ENCODE peak calls at places on chromosome 22, in four cellular contexts. M, J, D and T are unnamed samples.

GRCh38 chr22:41647771-41648170 is 26.7 kb downstream of the XRCC6 start:
- DNase-seq in D (no peak), M (no peak), J (no peak), T (no peak)

GRCh38 chr22:33889748-33890147 is 30.5 kb downstream of the LARGE1 start:
- DNase-seq in D (no peak), M (no peak), J (no peak), T (no peak)

GRCh38 chr22:29385748-29386147 is 2.6 kb downstream of the AP1B1 start:
- DNase-seq in J (no peak), D (no peak), M (no peak), T (peak)

GRCh38 chr22:23067023-23067650 is 3.2 kb upstream of the GNAZ start:
- DNase-seq in D (no peak), J (peak), M (peak), T (no peak)

GRCh38 chr22:35043251-35043931 is 22.6 kb upstream of the ISX start:
- DNase-seq in M (no peak), D (no peak), J (no peak), T (no peak)

GRCh38 chr22:17430298-17430900 is 61.1 kb downstream of the CECR2 start:
- DNase-seq in J (no peak), D (no peak), M (no peak), T (no peak)

GRCh38 chr22:48945621-48946458 is 881.8 kb downstream of the BRD1 start:
- DNase-seq in M (no peak), D (peak), J (peak), T (no peak)

GRCh38 chr22:46589141-46589748 is 30.9 kb upstream of the GRAMD4 start:
- DNase-seq in M (no peak), D (no peak), J (no peak), T (no peak)

GRCh38 chr22:46259374-46259773 is 3.8 kb downstream of the PKDREJ start:
- DNase-seq in D (no peak), M (no peak), J (no peak), T (no peak)

GRCh38 chr22:33464698-33465097 is 406.5 kb upstream of the SYN3 start:
- DNase-seq in D (no peak), J (no peak), M (no peak), T (no peak)

GRCh38 chr22:47294222-47294532 is 531.7 kb downstream of the TBC1D22A start:
- DNase-seq in J (no peak), M (no peak), D (no peak), T (peak)

GRCh38 chr22:41862160-41862529 is 29.2 kb downstream of the SREBF2 start:
- DNase-seq in M (peak), D (no peak), J (no peak), T (no peak)

GRCh38 chr22:29003975-29004646 is 57.5 kb downstream of the C22orf31 start:
- DNase-seq in J (no peak), D (peak), M (no peak), T (no peak)

GRCh38 chr22:41888638-41889200 is 26.2 kb downstream of the SHISA8 start:
- DNase-seq in J (no peak), M (no peak), D (no peak), T (no peak)

GRCh38 chr22:48644108-48644507 is 1183.6 kb downstream of the BRD1 start:
- DNase-seq in J (no peak), D (no peak), M (no peak), T (no peak)

GRCh38 chr22:29096736-29097669 is 24.2 kb downstream of the KREMEN1 start:
- DNase-seq in D (peak), M (no peak), J (no peak), T (no peak)

GRCh38 chr22:27409299-27409698 is 392.3 kb downstream of the MN1 start:
- DNase-seq in J (no peak), D (no peak), M (no peak), T (no peak)
- TF ChIP-seq CTCF in J (no peak), D (no peak), M (no peak), T (no peak)

GRCh38 chr22:50061141-50061823 is 3.2 kb upstream of the TTLL8 start:
- DNase-seq in M (no peak), J (no peak), D (no peak), T (no peak)

GRCh38 chr22:50059185-50059880 is 1.2 kb upstream of the TTLL8 start:
- DNase-seq in D (no peak), M (no peak), J (no peak), T (no peak)

GRCh38 chr22:50059881-50060262 is 1.8 kb upstream of the TTLL8 start:
- DNase-seq in J (no peak), D (no peak), M (no peak), T (no peak)

GRCh38 chr22:50061824-50062355 is 3.8 kb upstream of the TTLL8 start:
- DNase-seq in D (no peak), M (no peak), J (no peak), T (no peak)

GRCh38 chr22:50060441-50061140 is 2.5 kb upstream of the TTLL8 start:
- DNase-seq in D (no peak), J (no peak), M (no peak), T (no peak)
- TF ChIP-seq CTCF in D (no peak), J (no peak), M (no peak), T (no peak)

GRCh38 chr22:44369241-44369652 is 56.5 kb upstream of the SHISAL1 start:
- DNase-seq in J (peak), M (no peak), D (no peak), T (peak)
- TF ChIP-seq CTCF in J (no peak), M (no peak), D (no peak), T (no peak)

DNA sequence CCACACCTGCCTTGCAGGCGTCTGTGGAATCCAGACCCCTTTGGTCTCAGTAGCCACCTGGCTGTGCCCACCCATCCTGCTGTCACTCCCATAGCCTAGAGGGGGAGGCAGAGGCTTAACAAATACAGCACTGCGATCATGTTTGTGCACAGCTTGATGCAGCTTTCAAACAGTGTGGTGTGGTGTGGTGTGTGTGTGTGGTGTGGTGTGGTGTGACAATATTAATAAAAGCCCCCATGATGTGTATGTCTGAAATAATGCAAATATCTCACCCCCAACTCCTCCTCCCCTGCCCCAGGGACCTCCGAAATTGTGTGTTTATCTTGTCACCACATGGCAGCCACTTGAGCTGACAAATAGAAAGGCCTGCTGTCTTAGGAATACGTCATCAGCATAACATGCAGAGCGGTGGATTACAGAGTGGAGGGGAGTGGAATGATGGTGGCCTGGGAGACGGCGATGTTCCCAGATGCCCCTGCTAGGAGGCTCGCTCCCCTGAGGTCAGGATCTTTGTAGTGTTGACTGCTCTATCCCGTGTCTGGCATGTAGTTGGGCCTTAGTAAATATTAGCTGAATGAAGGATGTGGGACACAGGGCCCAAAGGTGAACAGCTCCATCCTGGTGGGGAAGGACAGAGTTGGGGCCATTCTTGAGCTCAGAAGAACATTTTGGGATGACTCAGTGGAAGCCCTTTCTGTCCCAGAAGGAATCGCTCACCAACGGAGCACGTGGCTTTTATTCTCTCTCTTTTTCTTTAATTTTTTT is 2.8 kb downstream of the PDXP start:
- DNase-seq in J (no peak), D (no peak), M (no peak), T (no peak)
- TF ChIP-seq CTCF in J (peak), D (no peak), M (peak), T (peak)

DNA sequence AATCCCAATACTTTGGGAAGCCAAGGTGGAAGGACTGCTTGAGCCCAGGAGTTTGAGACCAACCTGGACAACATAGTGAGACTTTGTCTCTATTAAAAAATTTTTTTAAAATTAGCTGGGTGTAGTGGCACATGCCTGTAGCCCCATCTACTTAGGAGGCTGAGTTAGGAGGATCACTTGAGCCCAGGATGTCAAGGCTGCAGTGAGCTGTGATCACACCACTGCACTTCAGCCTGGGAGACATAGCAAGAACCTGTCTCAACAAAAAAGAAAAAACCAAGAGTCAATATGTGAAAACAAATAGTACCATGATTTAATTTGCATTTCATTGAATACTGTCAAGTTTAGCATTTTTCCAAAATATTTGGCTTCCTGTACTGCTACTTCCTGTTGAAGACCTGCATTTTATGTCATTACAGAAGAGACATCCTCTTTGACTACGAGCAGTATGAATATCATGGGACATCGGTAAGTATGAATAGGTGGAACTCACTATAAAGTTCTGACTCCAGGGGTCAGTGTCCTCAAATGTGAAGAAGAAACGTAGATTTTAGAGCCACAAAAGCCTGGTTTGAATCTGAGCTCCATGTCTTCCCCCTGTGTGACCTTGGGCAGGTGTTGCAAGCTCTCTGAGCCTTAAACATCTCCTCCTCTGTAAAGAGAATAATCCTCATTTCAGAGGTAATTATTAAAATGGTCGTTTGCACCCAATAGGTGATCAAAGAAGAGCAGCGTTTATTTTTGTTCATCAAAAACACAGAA is 16.0 kb downstream of the CDC45 start:
- DNase-seq in D (no peak), J (no peak), M (no peak), T (no peak)
- TF ChIP-seq CTCF in D (peak), J (peak), M (no peak), T (no peak)

GRCh38 chr22:21713428-21714058 is 22.1 kb downstream of the YPEL1 start:
- DNase-seq in J (no peak), M (no peak), D (no peak), T (no peak)
- TF ChIP-seq CTCF in J (no peak), M (no peak), D (no peak), T (peak)

GRCh38 chr22:36385491-36386350 is 2.0 kb downstream of the MYH9 start:
- DNase-seq in M (no peak), J (peak), D (peak), T (no peak)

GRCh38 chr22:36386900-36387663 is 685 bp downstream of the MYH9 start:
- DNase-seq in M (no peak), J (peak), D (peak), T (peak)

GRCh38 chr22:36386351-36386899 is 1.3 kb downstream of the MYH9 start:
- DNase-seq in M (no peak), J (peak), D (peak), T (peak)

GRCh38 chr22:36383110-36383581 is 4.6 kb downstream of the MYH9 start:
- DNase-seq in D (no peak), J (no peak), M (no peak), T (no peak)

DNA sequence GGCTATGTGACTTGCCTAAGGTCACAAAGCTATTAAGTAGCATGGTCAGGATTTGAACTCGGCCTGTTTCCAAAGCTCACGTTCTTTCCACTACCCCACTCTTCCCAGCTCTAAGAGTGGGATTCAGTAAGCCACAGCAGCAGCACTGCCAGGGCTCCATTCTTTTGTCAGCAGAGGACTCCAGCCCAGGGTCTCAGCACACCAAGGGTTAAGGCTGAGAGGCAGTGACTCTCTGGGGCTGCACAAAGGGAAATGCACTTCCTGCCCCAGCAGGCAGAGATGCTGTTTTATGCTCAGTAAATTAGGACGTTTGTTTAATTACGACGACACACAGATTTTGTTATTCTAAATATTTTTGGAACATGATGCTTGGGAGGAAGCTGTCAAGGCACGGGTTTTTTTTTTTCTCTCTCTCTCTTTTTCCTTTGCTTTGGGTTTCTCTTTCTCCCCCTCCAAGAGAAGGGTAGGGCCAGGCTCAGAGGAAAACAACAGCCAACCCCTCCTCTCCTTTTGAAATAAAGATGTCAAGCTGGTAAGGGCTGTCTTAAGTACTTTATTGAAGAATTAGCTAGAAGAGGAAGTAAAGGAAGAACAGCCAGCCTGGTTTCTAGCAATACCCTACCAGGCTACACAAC is 2.9 kb downstream of the MYH9 start:
- DNase-seq in D (no peak), M (no peak), J (no peak), T (no peak)
- TF ChIP-seq CTCF in D (no peak), M (no peak), J (peak), T (no peak)

GRCh38 chr22:43110444-43110926 is at the start of gene BIK:
- DNase-seq in D (peak), J (peak), M (no peak), T (peak)
- TF ChIP-seq CTCF in D (peak), J (peak), M (no peak), T (no peak)

GRCh38 chr22:21098099-21098671 is 52.4 kb downstream of the LRRC74B start:
- DNase-seq in J (no peak), D (no peak), M (no peak), T (no peak)
- TF ChIP-seq CTCF in J (no peak), D (no peak), M (no peak), T (no peak)

DNA sequence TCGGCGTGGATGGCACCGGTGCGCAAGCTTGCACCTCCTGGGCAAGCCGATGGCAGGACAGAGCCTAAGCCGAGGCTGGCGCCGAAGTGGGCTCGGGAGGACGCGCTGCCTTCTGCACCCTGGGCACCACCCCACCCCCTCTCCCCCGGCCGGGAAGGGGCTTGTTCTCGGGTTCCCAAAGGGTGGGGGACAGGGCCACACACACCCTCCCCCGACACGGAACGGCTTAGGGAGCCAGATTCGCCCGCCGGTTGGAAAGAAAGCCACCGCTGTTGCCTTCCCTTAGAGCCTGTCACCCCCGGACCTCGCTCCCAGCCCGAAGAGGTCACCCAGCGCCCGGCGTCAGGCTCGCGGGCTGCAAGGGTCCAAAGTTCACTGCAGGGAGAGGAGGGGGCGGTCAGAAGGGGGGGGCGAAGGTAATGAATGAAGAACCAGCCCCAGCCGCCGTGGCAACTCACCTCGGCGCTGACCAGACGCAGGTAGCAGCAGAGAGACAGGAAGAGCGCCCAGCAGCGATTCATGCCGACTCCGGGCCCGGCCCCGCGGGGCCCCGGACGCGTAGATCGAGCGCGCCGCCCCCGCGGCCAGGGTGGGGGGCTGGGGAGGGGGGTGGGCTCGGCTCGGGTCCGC is 1.2 kb downstream of the PDGFB start:
- DNase-seq in M (no peak), J (no peak), D (peak), T (no peak)
- TF ChIP-seq CTCF in M (no peak), J (no peak), D (no peak), T (no peak)